ENCODE peak calls at places on chromosome 9, in ten cellular contexts. K is BJ; W is mesendoderm; I is CD8-positive, alpha-beta T cell; D is iPS DF 6.9; Y is upper lobe of right lung; H is fibroblast of lung; U is DND-41; F is left ventricle myocardium inferior; O is BE2C. Q is an unnamed sample.

GRCh38 chr9:36018755-36019720 is 17.7 kb upstream of the RECK start:
- DNase-seq in K (peak; percentile 40), W (no peak), I (no peak), D (no peak), Y (no peak), H (peak; percentile 64), U (no peak), F (no peak), O (no peak), Q (no peak)

GRCh38 chr9:106069241-106069640 is 374.9 kb downstream of the TMEM38B start:
- DNase-seq in K (no peak), W (peak; percentile 45), I (no peak), D (no peak), Y (no peak), H (peak; percentile 33), U (no peak), F (no peak), O (no peak), Q (peak; percentile 85)

GRCh38 chr9:4489562-4489918 is 728 bp upstream of the SLC1A1 start:
- DNase-seq in K (no peak), W (peak; percentile 49), I (no peak), D (no peak), Y (no peak), H (peak; percentile 13), U (no peak), F (no peak), O (no peak), Q (no peak)

GRCh38 chr9:68949271-68950000 is 64.5 kb downstream of the PRKACG start:
- DNase-seq in K (no peak), W (no peak), I (peak; percentile 52), D (no peak), Y (no peak), H (peak; percentile 10), U (no peak), F (peak; percentile 24), O (peak; percentile 11), Q (peak; percentile 80)

GRCh38 chr9:94554439-94555331 is at the start of gene PCAT7:
- DNase-seq in K (no peak), W (peak; percentile 96), I (no peak), D (peak; percentile 57), Y (peak; percentile 83), H (peak; percentile 4), U (peak; percentile 68), F (no peak), O (peak; percentile 90), Q (peak; percentile 25)

GRCh38 chr9:71891557-71892189 is 19.3 kb downstream of the ABHD17B start:
- DNase-seq in K (no peak), W (no peak), I (no peak), D (no peak), Y (no peak), H (no peak), U (no peak), F (no peak), O (no peak), Q (no peak)

GRCh38 chr9:94867842-94868312 is 141.4 kb downstream of the AOPEP start:
- DNase-seq in K (peak; percentile 87), W (no peak), I (no peak), D (no peak), Y (no peak), H (peak; percentile 92), U (no peak), F (no peak), O (no peak), Q (peak; percentile 55)

GRCh38 chr9:112012026-112012902 is 115.7 kb downstream of the UGCG start:
- DNase-seq in K (peak; percentile 69), W (no peak), I (no peak), D (no peak), Y (no peak), H (peak; percentile 87), U (no peak), F (peak; percentile 28), O (no peak), Q (peak; percentile 90)

GRCh38 chr9:138120511-138121437 is 243.2 kb downstream of the CACNA1B start:
- DNase-seq in K (no peak), W (no peak), I (no peak), D (no peak), Y (no peak), H (no peak), U (no peak), F (no peak), O (no peak), Q (no peak)

GRCh38 chr9:120454427-120454826 is 125.5 kb downstream of the CDK5RAP2 start:
- DNase-seq in K (no peak), W (no peak), I (no peak), D (no peak), Y (no peak), H (no peak), U (no peak), F (no peak), O (no peak), Q (no peak)
- H3K36me3 ChIP-seq in K (peaks cover 2% of the 10 kb centered on the region), W (no peaks in the 10 kb centered on the region), I (peaks cover 44% of the 10 kb centered on the region), D (peaks cover 5% of the 10 kb centered on the region), Y (peaks cover 55% of the 10 kb centered on the region), H (peaks cover 2% of the 10 kb centered on the region), U (peaks cover 85% of the 10 kb centered on the region), F (peaks cover 70% of the 10 kb centered on the region), O (peaks cover 46% of the 10 kb centered on the region), Q (peaks cover 76% of the 10 kb centered on the region)

DNA sequence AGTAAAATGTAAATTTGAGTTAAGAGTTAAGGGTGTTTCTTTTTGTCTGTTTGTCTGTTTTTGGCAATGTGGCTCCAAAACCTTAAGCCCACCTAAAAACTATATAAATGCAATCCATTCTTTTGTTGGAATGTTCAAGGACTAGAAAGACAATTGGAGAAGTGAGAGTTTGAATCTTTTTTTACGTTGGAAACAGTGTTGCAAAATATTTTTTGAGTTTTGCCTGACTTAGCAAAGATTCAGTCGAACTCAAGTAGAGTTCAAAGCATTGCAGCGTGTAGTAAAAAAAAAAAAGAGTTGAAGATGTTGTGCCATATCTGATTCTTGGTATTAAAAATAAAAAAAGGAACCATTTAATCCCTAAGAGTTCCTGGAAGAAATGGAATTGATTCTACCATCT is 915 bp downstream of the SYK start:
- DNase-seq in K (no peak), W (no peak), I (no peak), D (no peak), Y (no peak), H (no peak), U (no peak), F (no peak), O (no peak), Q (no peak)
- H3K4me3 ChIP-seq in K (no peak overlapping the region), W (no peak overlapping the region), I (no peak overlapping the region), D (no peak overlapping the region), Y (peak overlapping the region; percentile 59), H (no peak overlapping the region), U (no peak overlapping the region), F (peak overlapping the region; percentile 59), O (no peak overlapping the region), Q (no peak overlapping the region)

GRCh38 chr9:78304357-78304756 is 7.4 kb downstream of the PSAT1 start:
- DNase-seq in K (no peak), W (no peak), I (no peak), D (no peak), Y (no peak), H (no peak), U (no peak), F (no peak), O (no peak), Q (no peak)
- H3K36me3 ChIP-seq in K (peaks cover 39% of the 10 kb centered on the region), W (peaks cover 26% of the 10 kb centered on the region), I (no peaks in the 10 kb centered on the region), D (peaks cover 59% of the 10 kb centered on the region), Y (no peaks in the 10 kb centered on the region), H (no peaks in the 10 kb centered on the region), U (no peaks in the 10 kb centered on the region), F (no peaks in the 10 kb centered on the region), O (peaks cover 86% of the 10 kb centered on the region), Q (peaks cover 84% of the 10 kb centered on the region)

GRCh38 chr9:92671323-92671722 is 1.4 kb upstream of the IPPK start:
- DNase-seq in K (no peak), W (peak; percentile 68), I (no peak), D (no peak), Y (peak; percentile 43), H (peak; percentile 68), U (no peak), F (peak; percentile 47), O (peak; percentile 69), Q (peak; percentile 47)
- H3K4me3 ChIP-seq in K (peak overlapping the region; percentile 87), W (no peak overlapping the region), I (peak overlapping the region; percentile 87), D (no peak overlapping the region), Y (peak overlapping the region; percentile 96), H (peak overlapping the region; percentile 71), U (peak overlapping the region; percentile 100), F (peak overlapping the region; percentile 91), O (peak overlapping the region; percentile 94), Q (peak overlapping the region; percentile 79)

GRCh38 chr9:132309056-132309455 is 45.7 kb downstream of the SETX start:
- DNase-seq in K (no peak), W (no peak), I (no peak), D (no peak), Y (no peak), H (no peak), U (no peak), F (no peak), O (no peak), Q (no peak)
- H3K36me3 ChIP-seq in K (peaks cover 2% of the 10 kb centered on the region), W (peaks cover 1% of the 10 kb centered on the region), I (peaks cover 28% of the 10 kb centered on the region), D (peaks cover 4% of the 10 kb centered on the region), Y (peaks cover 94% of the 10 kb centered on the region), H (no peaks in the 10 kb centered on the region), U (peaks cover 71% of the 10 kb centered on the region), F (peaks cover 75% of the 10 kb centered on the region), O (peaks cover 53% of the 10 kb centered on the region), Q (peaks cover 53% of the 10 kb centered on the region)